ENCODE peak calls at places on chromosomes 11 and 22, in four cellular contexts. C, O, S and Z are unnamed samples. For H3K36me3, the result is how much of the 10 kb centered on the place peaks cover.

GRCh38 chr22:47119181-47119580 is 356.7 kb downstream of the TBC1D22A start:
- DNase-seq in C (no peak), O (no peak), S (no peak), Z (no peak)

GRCh38 chr11:86204356-86204755 is 40.2 kb upstream of the EED start:
- DNase-seq in C (no peak), O (no peak), S (no peak), Z (no peak)

GRCh38 chr22:33867118-33867863 is 53.0 kb downstream of the LARGE1 start:
- DNase-seq in C (peak), O (no peak), S (peak), Z (no peak)

GRCh38 chr11:134223066-134223465 is 701 bp downstream of the NCAPD3 start:
- DNase-seq in C (no peak), O (no peak), S (no peak), Z (no peak)

GRCh38 chr11:76910620-76911414 is 50.1 kb downstream of the ACER3 start:
- DNase-seq in C (no peak), O (no peak), S (no peak), Z (no peak)

GRCh38 chr22:46049726-46050450 is 72.9 kb upstream of the WNT7B start:
- DNase-seq in C (peak), O (peak), S (no peak), Z (no peak)

GRCh38 chr11:134382830-134383229 is 29.2 kb downstream of the B3GAT1 start:
- DNase-seq in C (no peak), O (no peak), S (no peak), Z (no peak)

GRCh38 chr11:107044503-107044902 is 26.2 kb upstream of the GUCY1A2 start:
- DNase-seq in C (no peak), O (no peak), S (no peak), Z (no peak)

GRCh38 chr11:130832571-130833432 is 83.5 kb downstream of the SNX19 start:
- DNase-seq in C (no peak), O (no peak), S (no peak), Z (no peak)

GRCh38 chr22:33299245-33299956 is 241.2 kb upstream of the SYN3 start:
- DNase-seq in C (no peak), O (no peak), S (no peak), Z (no peak)

GRCh38 chr11:10366568-10367331 is 61.9 kb downstream of the ADM start:
- DNase-seq in C (peak), O (peak), S (peak), Z (peak)

GRCh38 chr22:47923011-47923427 is 1160.6 kb downstream of the TBC1D22A start:
- DNase-seq in C (no peak), O (no peak), S (no peak), Z (no peak)

GRCh38 chr11:115682101-115682500 is 177.9 kb upstream of the CADM1 start:
- DNase-seq in C (no peak), O (no peak), S (no peak), Z (no peak)

GRCh38 chr11:70407814-70408213 is 9.5 kb downstream of the CTTN start:
- DNase-seq in C (no peak), O (no peak), S (no peak), Z (no peak)

GRCh38 chr11:33751878-33752277 is 15.7 kb upstream of the CD59 start:
- DNase-seq in C (no peak), O (no peak), S (no peak), Z (no peak)

GRCh38 chr11:6472934-6473333 is 807 bp downstream of the TRIM3 start:
- DNase-seq in C (no peak), O (no peak), S (no peak), Z (no peak)

GRCh38 chr11:130523609-130524008 is 75.2 kb downstream of the ADAMTS15 start:
- DNase-seq in C (no peak), O (peak), S (peak), Z (no peak)

DNA sequence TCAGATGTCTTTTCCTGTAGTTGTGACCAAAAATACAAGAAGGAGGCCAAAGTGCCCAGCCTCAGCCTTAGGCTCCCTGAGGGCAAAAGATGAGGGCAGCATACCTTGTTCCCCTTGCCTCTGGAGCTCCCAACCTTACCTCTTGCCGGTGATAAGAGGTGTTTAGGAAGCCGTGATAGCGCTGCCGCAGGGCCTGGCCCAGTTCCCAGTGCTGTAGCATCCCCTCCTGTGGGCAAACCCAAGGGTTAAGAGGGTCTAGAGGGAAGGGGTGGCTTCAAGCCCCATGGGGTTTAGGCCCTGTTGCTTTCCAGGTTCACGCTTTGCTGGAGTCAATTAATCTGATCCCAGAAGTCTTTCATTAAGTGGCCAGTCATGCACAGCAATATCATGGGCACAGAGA is 1.1 kb downstream of the ACP2 start:
- DNase-seq in C (no peak), O (no peak), S (no peak), Z (no peak)
- H3K4me3 ChIP-seq in C (peak), O (no peak), S (no peak), Z (peak)

GRCh38 chr22:39514373-39514973 is 5.9 kb upstream of the ATF4 start:
- DNase-seq in C (no peak), O (no peak), S (peak), Z (no peak)
- H3K36me3 ChIP-seq in C (under half), O (under half), S (half or more), Z (under half)

GRCh38 chr11:121590772-121591404 is 138.1 kb upstream of the SORL1-AS1 start:
- DNase-seq in C (no peak), O (no peak), S (no peak), Z (no peak)
- H3K4me3 ChIP-seq in C (no peak), O (no peak), S (no peak), Z (no peak)

GRCh38 chr11:27055065-27055682 is 14.6 kb downstream of the BBOX1 start:
- DNase-seq in C (peak), O (no peak), S (peak), Z (no peak)
- H3K36me3 ChIP-seq in C (under half), O (under half), S (under half), Z (under half)

DNA sequence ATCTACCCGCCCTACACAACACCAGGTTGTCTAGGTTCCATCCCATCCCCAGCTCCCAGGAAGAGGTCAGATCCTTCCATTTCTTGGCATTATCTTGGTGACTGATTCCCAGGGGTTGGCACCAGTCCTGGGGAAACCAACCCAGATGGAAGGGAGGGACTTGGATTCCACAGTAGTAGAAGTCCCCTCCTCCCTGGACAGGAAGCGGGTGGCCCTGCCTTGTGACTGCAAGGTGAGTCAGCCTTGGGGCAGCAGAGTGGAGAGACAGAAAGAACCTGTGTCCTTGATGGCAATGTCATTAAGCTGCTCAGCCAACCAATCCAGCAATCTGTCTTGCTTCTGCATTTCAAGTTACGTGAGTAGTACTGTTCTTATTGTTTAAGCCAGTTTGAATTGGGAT is 26.5 kb downstream of the SYT13 start:
- DNase-seq in C (no peak), O (peak), S (peak), Z (no peak)
- H3K4me3 ChIP-seq in C (no peak), O (no peak), S (no peak), Z (no peak)

GRCh38 chr11:18707811-18708340 is 9.3 kb downstream of the TMEM86A start:
- DNase-seq in C (no peak), O (no peak), S (no peak), Z (no peak)

GRCh38 chr11:18706330-18707243 is 8.0 kb downstream of the TMEM86A start:
- DNase-seq in C (no peak), O (peak), S (no peak), Z (no peak)

GRCh38 chr11:18704045-18704645 is 5.6 kb downstream of the TMEM86A start:
- DNase-seq in C (no peak), O (no peak), S (no peak), Z (no peak)

GRCh38 chr11:18704698-18705097 is 6.1 kb downstream of the TMEM86A start:
- DNase-seq in C (no peak), O (no peak), S (no peak), Z (no peak)

DNA sequence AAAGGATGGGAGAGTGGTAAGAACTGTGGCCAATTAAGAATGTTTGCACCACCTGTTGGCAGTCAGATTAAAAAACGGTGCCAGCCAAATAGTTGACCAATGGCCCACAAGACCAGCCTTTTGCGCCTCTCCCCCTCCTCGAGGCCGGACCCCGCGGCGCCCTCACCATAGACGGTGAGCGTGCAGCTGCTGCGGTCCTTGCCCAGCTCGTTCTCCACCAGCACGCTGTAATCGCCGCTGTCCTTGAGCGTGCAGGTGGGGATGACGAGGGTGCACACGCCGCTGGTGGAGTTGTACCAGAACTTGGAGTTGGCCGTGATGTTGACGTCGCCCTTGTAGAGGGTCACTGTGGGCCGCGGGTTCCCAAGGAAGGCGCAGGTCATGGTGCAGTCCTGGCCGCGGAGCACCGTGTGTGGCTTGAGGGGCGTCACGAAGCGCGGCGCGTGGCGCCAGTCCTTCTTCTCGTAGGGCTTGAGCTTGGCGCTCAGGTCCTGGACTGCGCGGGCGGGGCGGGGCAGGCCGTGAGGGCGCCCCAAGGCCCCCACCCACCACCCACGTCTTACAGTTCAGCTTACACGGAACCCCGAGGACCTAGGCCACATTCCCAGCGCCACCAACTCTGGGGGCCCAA is 7.2 kb downstream of the TMEM86A start:
- DNase-seq in C (no peak), O (peak), S (no peak), Z (no peak)
- H3K36me3 ChIP-seq in C (under half), O (under half), S (under half), Z (under half)

GRCh38 chr11:74592063-74592440 is 330 bp upstream of the POLD3 start:
- DNase-seq in C (no peak), O (no peak), S (no peak), Z (no peak)
- H3K4me3 ChIP-seq in C (peak), O (peak), S (peak), Z (peak)

GRCh38 chr11:980438-981365 is 55.0 kb downstream of the AP2A2 start:
- DNase-seq in C (no peak), O (no peak), S (no peak), Z (no peak)
- H3K36me3 ChIP-seq in C (under half), O (under half), S (under half), Z (under half)

GRCh38 chr11:111512296-111513239 is at the start of gene BTG4:
- DNase-seq in C (no peak), O (no peak), S (no peak), Z (no peak)
- H3K4me3 ChIP-seq in C (no peak), O (peak), S (no peak), Z (peak)

GRCh38 chr22:21815958-21816357 is 51.5 kb downstream of the MAPK1 start:
- DNase-seq in C (no peak), O (no peak), S (no peak), Z (no peak)
- H3K36me3 ChIP-seq in C (under half), O (under half), S (under half), Z (under half)